ENCODE peak calls at places on chromosome 5, in four cellular contexts. S is stimulated activated CD4-positive, alpha-beta T cell treated with anti-CD3 and anti-CD28 coated beads, TNF-alpha, amount 100 ng/mL, for 4 hours; X is stomach; T is CD4-positive, CD25-positive, alpha-beta regulatory T cell. Z is an unnamed sample.

GRCh38 chr5:126430631-126431030 is 7.4 kb downstream of the GRAMD2B start:
- DNase-seq in S (no peak), X (no peak), T (no peak), Z (no peak)

GRCh38 chr5:143985832-143986485 is 174.0 kb downstream of the HMHB1 start:
- DNase-seq in S (no peak), X (no peak), T (no peak), Z (peak)

GRCh38 chr5:96431376-96432244 is 1.4 kb downstream of the PCSK1 start:
- DNase-seq in S (no peak), X (no peak), T (no peak), Z (peak)

GRCh38 chr5:65862384-65862783 is 64.0 kb upstream of the ERBIN start:
- DNase-seq in S (no peak), X (no peak), T (no peak), Z (no peak)

GRCh38 chr5:109709225-109709624 is 19.5 kb downstream of the MAN2A1 start:
- DNase-seq in S (no peak), X (no peak), T (no peak), Z (no peak)

GRCh38 chr5:170817195-170817594 is 33.7 kb downstream of the GABRP start:
- DNase-seq in S (no peak), X (no peak), T (no peak), Z (no peak)

GRCh38 chr5:178516836-178517235 is 73.4 kb downstream of the COL23A1 start:
- DNase-seq in S (no peak), X (no peak), T (no peak), Z (no peak)

GRCh38 chr5:165805756-165806155 is 2300.3 kb downstream of the MAT2B start:
- DNase-seq in S (no peak), X (no peak), T (no peak), Z (peak)

GRCh38 chr5:15598294-15598902 is 98.4 kb downstream of the FBXL7 start:
- DNase-seq in S (no peak), X (no peak), T (peak), Z (no peak)

GRCh38 chr5:36928947-36929346 is 52.4 kb downstream of the NIPBL start:
- DNase-seq in S (no peak), X (no peak), T (peak), Z (no peak)

GRCh38 chr5:23820764-23821471 is 313.5 kb downstream of the PRDM9 start:
- DNase-seq in S (no peak), X (no peak), T (no peak), Z (no peak)

GRCh38 chr5:34686762-34687268 is 30.7 kb downstream of the RAI14 start:
- DNase-seq in S (no peak), X (peak), T (no peak), Z (peak)

GRCh38 chr5:142466195-142466951 is 141.6 kb upstream of the SPRY4 start:
- DNase-seq in S (no peak), X (no peak), T (no peak), Z (no peak)

GRCh38 chr5:127031147-127031862 is 947 bp upstream of the MARCHF3 start:
- DNase-seq in S (no peak), X (peak), T (peak), Z (no peak)

GRCh38 chr5:37888476-37888875 is 48.6 kb upstream of the GDNF start:
- DNase-seq in S (no peak), X (no peak), T (no peak), Z (no peak)

GRCh38 chr5:62578540-62578939 is at the start of gene LRRC70:
- DNase-seq in S (no peak), X (no peak), T (peak), Z (peak)

GRCh38 chr5:77984587-77984986 is 208.4 kb upstream of the TBCA start:
- DNase-seq in S (no peak), X (no peak), T (no peak), Z (peak)

GRCh38 chr5:14204785-14205321 is 61.7 kb downstream of the TRIO start:
- DNase-seq in S (no peak), X (peak), T (no peak), Z (no peak)

GRCh38 chr5:141192110-141192725 is at the start of gene PCDHB10:
- DNase-seq in S (no peak), X (no peak), T (peak), Z (peak)

GRCh38 chr5:7976411-7977190 is 107.7 kb downstream of the MTRR start:
- DNase-seq in S (no peak), X (no peak), T (no peak), Z (no peak)

GRCh38 chr5:58069846-58070245 is 390.0 kb downstream of the PLK2 start:
- DNase-seq in S (no peak), X (no peak), T (no peak), Z (no peak)

Z was measured in ELF-1.